ENCODE peak calls at places on chromosome 12, in ten cellular contexts. One of them, this sample, is unnamed.

GRCh38 chr12:49776413-49776812 is 35.1 kb downstream of the TMBIM6 start:
- DNase-seq in HT-29: peak
- DNase-seq in HCT116: peak
- DNase-seq in pancreas: peak
- DNase-seq in hepatocyte: peak
- DNase-seq in fibroblast of mammary gland: peak
- DNase-seq in effector CD8-positive, alpha-beta T cell: peak
- DNase-seq in GM19239: peak
- DNase-seq in NCI-H1417 treated with DMSO at 0.1 percent for 48 hours: no peak
- DNase-seq in H4: peak
- DNase-seq in this sample: peak

GRCh38 chr12:131130311-131130911 is 176.7 kb downstream of the ADGRD1 start:
- DNase-seq in HT-29: no peak
- DNase-seq in HCT116: no peak
- DNase-seq in pancreas: no peak
- DNase-seq in hepatocyte: no peak
- DNase-seq in fibroblast of mammary gland: no peak
- DNase-seq in effector CD8-positive, alpha-beta T cell: no peak
- DNase-seq in GM19239: no peak
- DNase-seq in NCI-H1417 treated with DMSO at 0.1 percent for 48 hours: no peak
- DNase-seq in H4: no peak
- DNase-seq in this sample: no peak

GRCh38 chr12:12115531-12115930 is 44.8 kb downstream of the BCL2L14 start:
- DNase-seq in HT-29: no peak
- DNase-seq in HCT116: no peak
- DNase-seq in pancreas: no peak
- DNase-seq in hepatocyte: no peak
- DNase-seq in fibroblast of mammary gland: no peak
- DNase-seq in effector CD8-positive, alpha-beta T cell: no peak
- DNase-seq in GM19239: no peak
- DNase-seq in NCI-H1417 treated with DMSO at 0.1 percent for 48 hours: no peak
- DNase-seq in H4: no peak
- DNase-seq in this sample: no peak

GRCh38 chr12:77122236-77122635 is 56.9 kb upstream of the E2F7 start:
- DNase-seq in HT-29: no peak
- DNase-seq in HCT116: peak
- DNase-seq in pancreas: no peak
- DNase-seq in hepatocyte: peak
- DNase-seq in fibroblast of mammary gland: peak
- DNase-seq in effector CD8-positive, alpha-beta T cell: no peak
- DNase-seq in GM19239: no peak
- DNase-seq in NCI-H1417 treated with DMSO at 0.1 percent for 48 hours: no peak
- DNase-seq in H4: peak
- DNase-seq in this sample: no peak

GRCh38 chr12:79317184-79317847 is 373.4 kb downstream of the PAWR start:
- DNase-seq in HT-29: no peak
- DNase-seq in HCT116: no peak
- DNase-seq in pancreas: no peak
- DNase-seq in hepatocyte: no peak
- DNase-seq in fibroblast of mammary gland: no peak
- DNase-seq in effector CD8-positive, alpha-beta T cell: no peak
- DNase-seq in GM19239: no peak
- DNase-seq in NCI-H1417 treated with DMSO at 0.1 percent for 48 hours: no peak
- DNase-seq in H4: no peak
- DNase-seq in this sample: no peak

GRCh38 chr12:97989366-97989940 is 525.9 kb upstream of the TMPO start:
- DNase-seq in HT-29: no peak
- DNase-seq in HCT116: no peak
- DNase-seq in pancreas: no peak
- DNase-seq in hepatocyte: no peak
- DNase-seq in fibroblast of mammary gland: no peak
- DNase-seq in effector CD8-positive, alpha-beta T cell: no peak
- DNase-seq in GM19239: no peak
- DNase-seq in NCI-H1417 treated with DMSO at 0.1 percent for 48 hours: no peak
- DNase-seq in H4: no peak
- DNase-seq in this sample: no peak

GRCh38 chr12:105289114-105289904 is 41.2 kb upstream of the C12orf75 start:
- DNase-seq in HT-29: no peak
- DNase-seq in HCT116: no peak
- DNase-seq in pancreas: no peak
- DNase-seq in hepatocyte: no peak
- DNase-seq in fibroblast of mammary gland: peak
- DNase-seq in effector CD8-positive, alpha-beta T cell: no peak
- DNase-seq in GM19239: no peak
- DNase-seq in NCI-H1417 treated with DMSO at 0.1 percent for 48 hours: no peak
- DNase-seq in H4: no peak
- DNase-seq in this sample: no peak

GRCh38 chr12:53586745-53587144 is 39.4 kb downstream of the ATF7 start:
- DNase-seq in HT-29: no peak
- DNase-seq in HCT116: no peak
- DNase-seq in pancreas: no peak
- DNase-seq in hepatocyte: no peak
- DNase-seq in fibroblast of mammary gland: no peak
- DNase-seq in effector CD8-positive, alpha-beta T cell: no peak
- DNase-seq in GM19239: no peak
- DNase-seq in NCI-H1417 treated with DMSO at 0.1 percent for 48 hours: no peak
- DNase-seq in H4: no peak
- DNase-seq in this sample: no peak

GRCh38 chr12:4762773-4763172 is 42.6 kb downstream of the GALNT8 start:
- DNase-seq in HT-29: no peak
- DNase-seq in HCT116: no peak
- DNase-seq in pancreas: no peak
- DNase-seq in hepatocyte: no peak
- DNase-seq in fibroblast of mammary gland: no peak
- DNase-seq in effector CD8-positive, alpha-beta T cell: no peak
- DNase-seq in GM19239: no peak
- DNase-seq in NCI-H1417 treated with DMSO at 0.1 percent for 48 hours: no peak
- DNase-seq in H4: no peak
- DNase-seq in this sample: no peak

GRCh38 chr12:108004368-108004767 is 124.7 kb upstream of the WSCD2 start:
- DNase-seq in HT-29: peak
- DNase-seq in HCT116: no peak
- DNase-seq in pancreas: no peak
- DNase-seq in hepatocyte: peak
- DNase-seq in fibroblast of mammary gland: no peak
- DNase-seq in effector CD8-positive, alpha-beta T cell: no peak
- DNase-seq in GM19239: no peak
- DNase-seq in NCI-H1417 treated with DMSO at 0.1 percent for 48 hours: no peak
- DNase-seq in H4: no peak
- DNase-seq in this sample: no peak

GRCh38 chr12:41950455-41950854 is 194.2 kb downstream of the GXYLT1 start:
- DNase-seq in HT-29: no peak
- DNase-seq in HCT116: no peak
- DNase-seq in pancreas: no peak
- DNase-seq in hepatocyte: no peak
- DNase-seq in fibroblast of mammary gland: no peak
- DNase-seq in effector CD8-positive, alpha-beta T cell: no peak
- DNase-seq in GM19239: no peak
- DNase-seq in NCI-H1417 treated with DMSO at 0.1 percent for 48 hours: no peak
- DNase-seq in H4: no peak
- DNase-seq in this sample: no peak

GRCh38 chr12:53870122-53870521 is 68.5 kb upstream of the HOXC13 start:
- DNase-seq in HT-29: peak
- DNase-seq in HCT116: no peak
- DNase-seq in pancreas: no peak
- DNase-seq in hepatocyte: no peak
- DNase-seq in fibroblast of mammary gland: no peak
- DNase-seq in effector CD8-positive, alpha-beta T cell: no peak
- DNase-seq in GM19239: no peak
- DNase-seq in NCI-H1417 treated with DMSO at 0.1 percent for 48 hours: no peak
- DNase-seq in H4: no peak
- DNase-seq in this sample: no peak

GRCh38 chr12:75722714-75723200 is 211.3 kb upstream of the KRR1 start:
- DNase-seq in HT-29: peak
- DNase-seq in HCT116: peak
- DNase-seq in pancreas: peak
- DNase-seq in hepatocyte: peak
- DNase-seq in fibroblast of mammary gland: peak
- DNase-seq in effector CD8-positive, alpha-beta T cell: no peak
- DNase-seq in GM19239: peak
- DNase-seq in NCI-H1417 treated with DMSO at 0.1 percent for 48 hours: no peak
- DNase-seq in H4: peak
- DNase-seq in this sample: no peak

GRCh38 chr12:123757555-123757954 is 4.5 kb upstream of the DNAH10 start:
- DNase-seq in HT-29: no peak
- DNase-seq in HCT116: no peak
- DNase-seq in pancreas: no peak
- DNase-seq in hepatocyte: no peak
- DNase-seq in fibroblast of mammary gland: peak
- DNase-seq in effector CD8-positive, alpha-beta T cell: no peak
- DNase-seq in GM19239: no peak
- DNase-seq in NCI-H1417 treated with DMSO at 0.1 percent for 48 hours: no peak
- DNase-seq in H4: no peak
- DNase-seq in this sample: no peak

GRCh38 chr12:72207756-72208155 is 64.4 kb upstream of the TRHDE start:
- DNase-seq in HT-29: no peak
- DNase-seq in HCT116: no peak
- DNase-seq in pancreas: no peak
- DNase-seq in hepatocyte: no peak
- DNase-seq in fibroblast of mammary gland: no peak
- DNase-seq in effector CD8-positive, alpha-beta T cell: no peak
- DNase-seq in GM19239: no peak
- DNase-seq in NCI-H1417 treated with DMSO at 0.1 percent for 48 hours: no peak
- DNase-seq in H4: no peak
- DNase-seq in this sample: no peak

GRCh38 chr12:39467432-39467870 is 24.5 kb upstream of the KIF21A start:
- DNase-seq in HT-29: no peak
- DNase-seq in HCT116: no peak
- DNase-seq in pancreas: no peak
- DNase-seq in hepatocyte: no peak
- DNase-seq in fibroblast of mammary gland: peak
- DNase-seq in effector CD8-positive, alpha-beta T cell: no peak
- DNase-seq in GM19239: no peak
- DNase-seq in NCI-H1417 treated with DMSO at 0.1 percent for 48 hours: no peak
- DNase-seq in H4: no peak
- DNase-seq in this sample: no peak

GRCh38 chr12:113818833-113819232 is 147.3 kb downstream of the RBM19 start:
- DNase-seq in HT-29: peak
- DNase-seq in HCT116: no peak
- DNase-seq in pancreas: no peak
- DNase-seq in hepatocyte: peak
- DNase-seq in fibroblast of mammary gland: no peak
- DNase-seq in effector CD8-positive, alpha-beta T cell: no peak
- DNase-seq in GM19239: no peak
- DNase-seq in NCI-H1417 treated with DMSO at 0.1 percent for 48 hours: no peak
- DNase-seq in H4: no peak
- DNase-seq in this sample: no peak

GRCh38 chr12:129530517-129530916 is 373.3 kb downstream of the TMEM132D start:
- DNase-seq in HT-29: no peak
- DNase-seq in HCT116: no peak
- DNase-seq in pancreas: no peak
- DNase-seq in hepatocyte: no peak
- DNase-seq in fibroblast of mammary gland: no peak
- DNase-seq in effector CD8-positive, alpha-beta T cell: no peak
- DNase-seq in GM19239: no peak
- DNase-seq in NCI-H1417 treated with DMSO at 0.1 percent for 48 hours: no peak
- DNase-seq in H4: no peak
- DNase-seq in this sample: no peak

GRCh38 chr12:1747609-1748008 is 56.7 kb downstream of the ADIPOR2 start:
- DNase-seq in HT-29: no peak
- DNase-seq in HCT116: no peak
- DNase-seq in pancreas: no peak
- DNase-seq in hepatocyte: no peak
- DNase-seq in fibroblast of mammary gland: no peak
- DNase-seq in effector CD8-positive, alpha-beta T cell: no peak
- DNase-seq in GM19239: no peak
- DNase-seq in NCI-H1417 treated with DMSO at 0.1 percent for 48 hours: no peak
- DNase-seq in H4: no peak
- DNase-seq in this sample: no peak

GRCh38 chr12:119247007-119247719 is 68.4 kb downstream of the HSPB8 start:
- DNase-seq in HT-29: no peak
- DNase-seq in HCT116: no peak
- DNase-seq in pancreas: no peak
- DNase-seq in hepatocyte: no peak
- DNase-seq in fibroblast of mammary gland: no peak
- DNase-seq in effector CD8-positive, alpha-beta T cell: no peak
- DNase-seq in GM19239: no peak
- DNase-seq in NCI-H1417 treated with DMSO at 0.1 percent for 48 hours: no peak
- DNase-seq in H4: no peak
- DNase-seq in this sample: no peak

GRCh38 chr12:62886796-62887195 is 48.2 kb downstream of the PPM1H start:
- DNase-seq in HT-29: no peak
- DNase-seq in HCT116: no peak
- DNase-seq in pancreas: no peak
- DNase-seq in hepatocyte: no peak
- DNase-seq in fibroblast of mammary gland: no peak
- DNase-seq in effector CD8-positive, alpha-beta T cell: no peak
- DNase-seq in GM19239: no peak
- DNase-seq in NCI-H1417 treated with DMSO at 0.1 percent for 48 hours: no peak
- DNase-seq in H4: no peak
- DNase-seq in this sample: no peak

GRCh38 chr12:94618995-94619695 is 31.2 kb downstream of the TMCC3 start:
- DNase-seq in HT-29: no peak
- DNase-seq in HCT116: peak
- DNase-seq in pancreas: no peak
- DNase-seq in hepatocyte: peak
- DNase-seq in fibroblast of mammary gland: peak
- DNase-seq in effector CD8-positive, alpha-beta T cell: no peak
- DNase-seq in GM19239: no peak
- DNase-seq in NCI-H1417 treated with DMSO at 0.1 percent for 48 hours: no peak
- DNase-seq in H4: peak
- DNase-seq in this sample: no peak

GRCh38 chr12:110581951-110582285 is 1.2 kb downstream of the PPTC7 start:
- DNase-seq in HT-29: peak
- DNase-seq in HCT116: no peak
- DNase-seq in pancreas: no peak
- DNase-seq in hepatocyte: no peak
- DNase-seq in fibroblast of mammary gland: no peak
- DNase-seq in effector CD8-positive, alpha-beta T cell: no peak
- DNase-seq in GM19239: no peak
- DNase-seq in NCI-H1417 treated with DMSO at 0.1 percent for 48 hours: no peak
- DNase-seq in H4: no peak
- DNase-seq in this sample: no peak

GRCh38 chr12:82149045-82149444 is 209.1 kb downstream of the CCDC59 start:
- DNase-seq in HT-29: no peak
- DNase-seq in HCT116: no peak
- DNase-seq in pancreas: no peak
- DNase-seq in hepatocyte: no peak
- DNase-seq in fibroblast of mammary gland: no peak
- DNase-seq in effector CD8-positive, alpha-beta T cell: no peak
- DNase-seq in GM19239: no peak
- DNase-seq in NCI-H1417 treated with DMSO at 0.1 percent for 48 hours: no peak
- DNase-seq in H4: no peak
- DNase-seq in this sample: no peak

GRCh38 chr12:127257366-127257935 is 1009.5 kb upstream of the TMEM132C start:
- DNase-seq in HT-29: no peak
- DNase-seq in HCT116: no peak
- DNase-seq in pancreas: no peak
- DNase-seq in hepatocyte: no peak
- DNase-seq in fibroblast of mammary gland: peak
- DNase-seq in effector CD8-positive, alpha-beta T cell: no peak
- DNase-seq in GM19239: no peak
- DNase-seq in NCI-H1417 treated with DMSO at 0.1 percent for 48 hours: no peak
- DNase-seq in H4: no peak
- DNase-seq in this sample: no peak

GRCh38 chr12:100375023-100375737 is 18.3 kb downstream of the SLC17A8 start:
- DNase-seq in HT-29: no peak
- DNase-seq in HCT116: no peak
- DNase-seq in pancreas: peak
- DNase-seq in hepatocyte: no peak
- DNase-seq in fibroblast of mammary gland: peak
- DNase-seq in effector CD8-positive, alpha-beta T cell: no peak
- DNase-seq in GM19239: no peak
- DNase-seq in NCI-H1417 treated with DMSO at 0.1 percent for 48 hours: no peak
- DNase-seq in H4: peak
- DNase-seq in this sample: no peak

GRCh38 chr12:75969768-75970167 is 61.8 kb downstream of the PHLDA1 start:
- DNase-seq in HT-29: no peak
- DNase-seq in HCT116: no peak
- DNase-seq in pancreas: no peak
- DNase-seq in hepatocyte: no peak
- DNase-seq in fibroblast of mammary gland: no peak
- DNase-seq in effector CD8-positive, alpha-beta T cell: no peak
- DNase-seq in GM19239: no peak
- DNase-seq in NCI-H1417 treated with DMSO at 0.1 percent for 48 hours: no peak
- DNase-seq in H4: no peak
- DNase-seq in this sample: no peak

GRCh38 chr12:2853626-2854025 is 3.2 kb downstream of the TEX52 start:
- DNase-seq in HT-29: peak
- DNase-seq in HCT116: peak
- DNase-seq in pancreas: peak
- DNase-seq in hepatocyte: peak
- DNase-seq in fibroblast of mammary gland: peak
- DNase-seq in effector CD8-positive, alpha-beta T cell: peak
- DNase-seq in GM19239: peak
- DNase-seq in NCI-H1417 treated with DMSO at 0.1 percent for 48 hours: no peak
- DNase-seq in H4: peak
- DNase-seq in this sample: peak

This sample was measured in right lobe of liver.